ENCODE peak calls at places on chromosomes 3 and 15, in ten cellular contexts. One of them, this sample, is unnamed.

GRCh38 chr3:173045770-173046382 is 95.2 kb downstream of the SPATA16 start:
- DNase-seq in HepG2: no peak
- DNase-seq in NCI-H510A treated with DMSO at 0.1 percent for 48 hours: no peak
- DNase-seq in effector memory CD8-positive, alpha-beta T cell: no peak
- DNase-seq in activated T-helper 1 cell treated with anti-CD3 and anti-CD28 coated beads, Interleukin-2, amount 50 U/mL, for 16 hours: no peak
- DNase-seq in GM19239: no peak
- DNase-seq in left ventricle myocardium inferior: no peak
- DNase-seq in GM04503: no peak
- DNase-seq in NCI-H1105: no peak
- DNase-seq in HS-27A: no peak
- DNase-seq in this sample: no peak

GRCh38 chr15:87609474-87609873 is 647.1 kb downstream of the NTRK3 start:
- DNase-seq in HepG2: no peak
- DNase-seq in NCI-H510A treated with DMSO at 0.1 percent for 48 hours: no peak
- DNase-seq in effector memory CD8-positive, alpha-beta T cell: no peak
- DNase-seq in activated T-helper 1 cell treated with anti-CD3 and anti-CD28 coated beads, Interleukin-2, amount 50 U/mL, for 16 hours: no peak
- DNase-seq in GM19239: no peak
- DNase-seq in left ventricle myocardium inferior: no peak
- DNase-seq in GM04503: peak
- DNase-seq in NCI-H1105: no peak
- DNase-seq in HS-27A: peak
- DNase-seq in this sample: no peak

GRCh38 chr3:7999363-7999762 is 502.3 kb upstream of the LMCD1 start:
- DNase-seq in HepG2: no peak
- DNase-seq in NCI-H510A treated with DMSO at 0.1 percent for 48 hours: no peak
- DNase-seq in effector memory CD8-positive, alpha-beta T cell: no peak
- DNase-seq in activated T-helper 1 cell treated with anti-CD3 and anti-CD28 coated beads, Interleukin-2, amount 50 U/mL, for 16 hours: no peak
- DNase-seq in GM19239: no peak
- DNase-seq in left ventricle myocardium inferior: no peak
- DNase-seq in GM04503: no peak
- DNase-seq in NCI-H1105: no peak
- DNase-seq in HS-27A: no peak
- DNase-seq in this sample: no peak

GRCh38 chr3:196219194-196219969 is 3.0 kb downstream of the SLC51A start:
- DNase-seq in HepG2: no peak
- DNase-seq in NCI-H510A treated with DMSO at 0.1 percent for 48 hours: peak
- DNase-seq in effector memory CD8-positive, alpha-beta T cell: peak
- DNase-seq in activated T-helper 1 cell treated with anti-CD3 and anti-CD28 coated beads, Interleukin-2, amount 50 U/mL, for 16 hours: peak
- DNase-seq in GM19239: peak
- DNase-seq in left ventricle myocardium inferior: peak
- DNase-seq in GM04503: peak
- DNase-seq in NCI-H1105: no peak
- DNase-seq in HS-27A: no peak
- DNase-seq in this sample: peak

GRCh38 chr3:81581966-81582599 is 179.4 kb downstream of the GBE1 start:
- DNase-seq in HepG2: peak
- DNase-seq in NCI-H510A treated with DMSO at 0.1 percent for 48 hours: peak
- DNase-seq in effector memory CD8-positive, alpha-beta T cell: no peak
- DNase-seq in activated T-helper 1 cell treated with anti-CD3 and anti-CD28 coated beads, Interleukin-2, amount 50 U/mL, for 16 hours: no peak
- DNase-seq in GM19239: no peak
- DNase-seq in left ventricle myocardium inferior: no peak
- DNase-seq in GM04503: no peak
- DNase-seq in NCI-H1105: no peak
- DNase-seq in HS-27A: no peak
- DNase-seq in this sample: no peak

GRCh38 chr15:57551717-57552677 is 39.7 kb upstream of the MYZAP start:
- DNase-seq in HepG2: peak
- DNase-seq in NCI-H510A treated with DMSO at 0.1 percent for 48 hours: no peak
- DNase-seq in effector memory CD8-positive, alpha-beta T cell: no peak
- DNase-seq in activated T-helper 1 cell treated with anti-CD3 and anti-CD28 coated beads, Interleukin-2, amount 50 U/mL, for 16 hours: no peak
- DNase-seq in GM19239: no peak
- DNase-seq in left ventricle myocardium inferior: peak
- DNase-seq in GM04503: peak
- DNase-seq in NCI-H1105: peak
- DNase-seq in HS-27A: peak
- DNase-seq in this sample: no peak

GRCh38 chr15:31327674-31328424 is 1.2 kb downstream of the KLF13 start:
- DNase-seq in HepG2: peak
- DNase-seq in NCI-H510A treated with DMSO at 0.1 percent for 48 hours: peak
- DNase-seq in effector memory CD8-positive, alpha-beta T cell: peak
- DNase-seq in activated T-helper 1 cell treated with anti-CD3 and anti-CD28 coated beads, Interleukin-2, amount 50 U/mL, for 16 hours: peak
- DNase-seq in GM19239: no peak
- DNase-seq in left ventricle myocardium inferior: peak
- DNase-seq in GM04503: no peak
- DNase-seq in NCI-H1105: peak
- DNase-seq in HS-27A: no peak
- DNase-seq in this sample: peak

GRCh38 chr15:77838061-77838460 is 205.3 kb upstream of the LINGO1 start:
- DNase-seq in HepG2: no peak
- DNase-seq in NCI-H510A treated with DMSO at 0.1 percent for 48 hours: no peak
- DNase-seq in effector memory CD8-positive, alpha-beta T cell: no peak
- DNase-seq in activated T-helper 1 cell treated with anti-CD3 and anti-CD28 coated beads, Interleukin-2, amount 50 U/mL, for 16 hours: no peak
- DNase-seq in GM19239: no peak
- DNase-seq in left ventricle myocardium inferior: no peak
- DNase-seq in GM04503: no peak
- DNase-seq in NCI-H1105: no peak
- DNase-seq in HS-27A: no peak
- DNase-seq in this sample: peak

GRCh38 chr3:184328516-184328915 is 8.9 kb upstream of the FAM131A start:
- DNase-seq in HepG2: no peak
- DNase-seq in NCI-H510A treated with DMSO at 0.1 percent for 48 hours: no peak
- DNase-seq in effector memory CD8-positive, alpha-beta T cell: no peak
- DNase-seq in activated T-helper 1 cell treated with anti-CD3 and anti-CD28 coated beads, Interleukin-2, amount 50 U/mL, for 16 hours: no peak
- DNase-seq in GM19239: no peak
- DNase-seq in left ventricle myocardium inferior: no peak
- DNase-seq in GM04503: no peak
- DNase-seq in NCI-H1105: no peak
- DNase-seq in HS-27A: no peak
- DNase-seq in this sample: no peak

GRCh38 chr15:95940431-95940985 is 390.0 kb upstream of the NR2F2 start:
- DNase-seq in HepG2: no peak
- DNase-seq in NCI-H510A treated with DMSO at 0.1 percent for 48 hours: no peak
- DNase-seq in effector memory CD8-positive, alpha-beta T cell: no peak
- DNase-seq in activated T-helper 1 cell treated with anti-CD3 and anti-CD28 coated beads, Interleukin-2, amount 50 U/mL, for 16 hours: no peak
- DNase-seq in GM19239: no peak
- DNase-seq in left ventricle myocardium inferior: no peak
- DNase-seq in GM04503: no peak
- DNase-seq in NCI-H1105: no peak
- DNase-seq in HS-27A: no peak
- DNase-seq in this sample: no peak

GRCh38 chr3:66729685-66730393 is 229.0 kb upstream of the LRIG1 start:
- DNase-seq in HepG2: no peak
- DNase-seq in NCI-H510A treated with DMSO at 0.1 percent for 48 hours: no peak
- DNase-seq in effector memory CD8-positive, alpha-beta T cell: no peak
- DNase-seq in activated T-helper 1 cell treated with anti-CD3 and anti-CD28 coated beads, Interleukin-2, amount 50 U/mL, for 16 hours: no peak
- DNase-seq in GM19239: no peak
- DNase-seq in left ventricle myocardium inferior: no peak
- DNase-seq in GM04503: no peak
- DNase-seq in NCI-H1105: no peak
- DNase-seq in HS-27A: no peak
- DNase-seq in this sample: no peak

GRCh38 chr3:113240841-113241240 is 29.5 kb downstream of the BOC start:
- DNase-seq in HepG2: no peak
- DNase-seq in NCI-H510A treated with DMSO at 0.1 percent for 48 hours: no peak
- DNase-seq in effector memory CD8-positive, alpha-beta T cell: no peak
- DNase-seq in activated T-helper 1 cell treated with anti-CD3 and anti-CD28 coated beads, Interleukin-2, amount 50 U/mL, for 16 hours: no peak
- DNase-seq in GM19239: no peak
- DNase-seq in left ventricle myocardium inferior: no peak
- DNase-seq in GM04503: no peak
- DNase-seq in NCI-H1105: no peak
- DNase-seq in HS-27A: no peak
- DNase-seq in this sample: no peak

GRCh38 chr15:53536479-53537120 is 222.9 kb downstream of the WDR72 start:
- DNase-seq in HepG2: peak
- DNase-seq in NCI-H510A treated with DMSO at 0.1 percent for 48 hours: no peak
- DNase-seq in effector memory CD8-positive, alpha-beta T cell: no peak
- DNase-seq in activated T-helper 1 cell treated with anti-CD3 and anti-CD28 coated beads, Interleukin-2, amount 50 U/mL, for 16 hours: no peak
- DNase-seq in GM19239: no peak
- DNase-seq in left ventricle myocardium inferior: no peak
- DNase-seq in GM04503: no peak
- DNase-seq in NCI-H1105: no peak
- DNase-seq in HS-27A: no peak
- DNase-seq in this sample: no peak

GRCh38 chr15:31457161-31457560 is 130.5 kb downstream of the KLF13 start:
- DNase-seq in HepG2: no peak
- DNase-seq in NCI-H510A treated with DMSO at 0.1 percent for 48 hours: no peak
- DNase-seq in effector memory CD8-positive, alpha-beta T cell: no peak
- DNase-seq in activated T-helper 1 cell treated with anti-CD3 and anti-CD28 coated beads, Interleukin-2, amount 50 U/mL, for 16 hours: no peak
- DNase-seq in GM19239: no peak
- DNase-seq in left ventricle myocardium inferior: no peak
- DNase-seq in GM04503: no peak
- DNase-seq in NCI-H1105: no peak
- DNase-seq in HS-27A: no peak
- DNase-seq in this sample: no peak

GRCh38 chr3:130725746-130726145 is 20.9 kb downstream of the PIK3R4 start:
- DNase-seq in HepG2: no peak
- DNase-seq in NCI-H510A treated with DMSO at 0.1 percent for 48 hours: no peak
- DNase-seq in effector memory CD8-positive, alpha-beta T cell: no peak
- DNase-seq in activated T-helper 1 cell treated with anti-CD3 and anti-CD28 coated beads, Interleukin-2, amount 50 U/mL, for 16 hours: no peak
- DNase-seq in GM19239: no peak
- DNase-seq in left ventricle myocardium inferior: no peak
- DNase-seq in GM04503: no peak
- DNase-seq in NCI-H1105: no peak
- DNase-seq in HS-27A: no peak
- DNase-seq in this sample: no peak

GRCh38 chr3:58576716-58577115 is 475 bp downstream of the FAM107A start:
- DNase-seq in HepG2: no peak
- DNase-seq in NCI-H510A treated with DMSO at 0.1 percent for 48 hours: no peak
- DNase-seq in effector memory CD8-positive, alpha-beta T cell: no peak
- DNase-seq in activated T-helper 1 cell treated with anti-CD3 and anti-CD28 coated beads, Interleukin-2, amount 50 U/mL, for 16 hours: no peak
- DNase-seq in GM19239: no peak
- DNase-seq in left ventricle myocardium inferior: no peak
- DNase-seq in GM04503: no peak
- DNase-seq in NCI-H1105: no peak
- DNase-seq in HS-27A: no peak
- DNase-seq in this sample: no peak

GRCh38 chr15:69407719-69408400 is 6.3 kb upstream of the KIF23 start:
- DNase-seq in HepG2: no peak
- DNase-seq in NCI-H510A treated with DMSO at 0.1 percent for 48 hours: no peak
- DNase-seq in effector memory CD8-positive, alpha-beta T cell: no peak
- DNase-seq in activated T-helper 1 cell treated with anti-CD3 and anti-CD28 coated beads, Interleukin-2, amount 50 U/mL, for 16 hours: no peak
- DNase-seq in GM19239: no peak
- DNase-seq in left ventricle myocardium inferior: no peak
- DNase-seq in GM04503: no peak
- DNase-seq in NCI-H1105: no peak
- DNase-seq in HS-27A: no peak
- DNase-seq in this sample: no peak

GRCh38 chr15:51270706-51271105 is 67.7 kb downstream of the CYP19A1 start:
- DNase-seq in HepG2: no peak
- DNase-seq in NCI-H510A treated with DMSO at 0.1 percent for 48 hours: no peak
- DNase-seq in effector memory CD8-positive, alpha-beta T cell: no peak
- DNase-seq in activated T-helper 1 cell treated with anti-CD3 and anti-CD28 coated beads, Interleukin-2, amount 50 U/mL, for 16 hours: no peak
- DNase-seq in GM19239: no peak
- DNase-seq in left ventricle myocardium inferior: no peak
- DNase-seq in GM04503: no peak
- DNase-seq in NCI-H1105: no peak
- DNase-seq in HS-27A: no peak
- DNase-seq in this sample: no peak

GRCh38 chr3:43185656-43186375 is 79.9 kb upstream of the POMGNT2 start:
- DNase-seq in HepG2: no peak
- DNase-seq in NCI-H510A treated with DMSO at 0.1 percent for 48 hours: no peak
- DNase-seq in effector memory CD8-positive, alpha-beta T cell: no peak
- DNase-seq in activated T-helper 1 cell treated with anti-CD3 and anti-CD28 coated beads, Interleukin-2, amount 50 U/mL, for 16 hours: no peak
- DNase-seq in GM19239: no peak
- DNase-seq in left ventricle myocardium inferior: no peak
- DNase-seq in GM04503: no peak
- DNase-seq in NCI-H1105: no peak
- DNase-seq in HS-27A: no peak
- DNase-seq in this sample: no peak

GRCh38 chr15:31399544-31400171 is 73.0 kb downstream of the KLF13 start:
- DNase-seq in HepG2: no peak
- DNase-seq in NCI-H510A treated with DMSO at 0.1 percent for 48 hours: no peak
- DNase-seq in effector memory CD8-positive, alpha-beta T cell: no peak
- DNase-seq in activated T-helper 1 cell treated with anti-CD3 and anti-CD28 coated beads, Interleukin-2, amount 50 U/mL, for 16 hours: no peak
- DNase-seq in GM19239: no peak
- DNase-seq in left ventricle myocardium inferior: peak
- DNase-seq in GM04503: no peak
- DNase-seq in NCI-H1105: peak
- DNase-seq in HS-27A: no peak
- DNase-seq in this sample: peak

GRCh38 chr3:50664959-50665602 is 9.6 kb upstream of the DOCK3 start:
- DNase-seq in HepG2: no peak
- DNase-seq in NCI-H510A treated with DMSO at 0.1 percent for 48 hours: no peak
- DNase-seq in effector memory CD8-positive, alpha-beta T cell: no peak
- DNase-seq in activated T-helper 1 cell treated with anti-CD3 and anti-CD28 coated beads, Interleukin-2, amount 50 U/mL, for 16 hours: no peak
- DNase-seq in GM19239: no peak
- DNase-seq in left ventricle myocardium inferior: no peak
- DNase-seq in GM04503: no peak
- DNase-seq in NCI-H1105: no peak
- DNase-seq in HS-27A: no peak
- DNase-seq in this sample: no peak

GRCh38 chr15:69760263-69760855 is 307.7 kb downstream of the RPLP1 start:
- DNase-seq in HepG2: no peak
- DNase-seq in NCI-H510A treated with DMSO at 0.1 percent for 48 hours: no peak
- DNase-seq in effector memory CD8-positive, alpha-beta T cell: no peak
- DNase-seq in activated T-helper 1 cell treated with anti-CD3 and anti-CD28 coated beads, Interleukin-2, amount 50 U/mL, for 16 hours: no peak
- DNase-seq in GM19239: no peak
- DNase-seq in left ventricle myocardium inferior: no peak
- DNase-seq in GM04503: peak
- DNase-seq in NCI-H1105: no peak
- DNase-seq in HS-27A: no peak
- DNase-seq in this sample: no peak

GRCh38 chr3:43758826-43759225 is 68.1 kb downstream of the ABHD5 start:
- DNase-seq in HepG2: no peak
- DNase-seq in NCI-H510A treated with DMSO at 0.1 percent for 48 hours: no peak
- DNase-seq in effector memory CD8-positive, alpha-beta T cell: no peak
- DNase-seq in activated T-helper 1 cell treated with anti-CD3 and anti-CD28 coated beads, Interleukin-2, amount 50 U/mL, for 16 hours: no peak
- DNase-seq in GM19239: no peak
- DNase-seq in left ventricle myocardium inferior: no peak
- DNase-seq in GM04503: no peak
- DNase-seq in NCI-H1105: no peak
- DNase-seq in HS-27A: no peak
- DNase-seq in this sample: no peak

This sample was measured in aorta.